ENCODE peak calls at places on chromosomes 1 and 21, in ten cellular contexts. U, S, J, K, G, Q, B, P, M and R are unnamed samples.

GRCh38 chr1:208107817-208108608 is 136.2 kb downstream of the PLXNA2 start:
- DNase-seq in M (no peak), S (peak), B (peak), G (no peak), K (no peak), U (no peak), P (no peak), Q (no peak), J (peak), R (no peak)

GRCh38 chr1:35345439-35345981 is 77.0 kb downstream of the ZMYM4 start:
- DNase-seq in S (no peak), M (no peak), G (no peak), Q (no peak), J (no peak), P (no peak), B (no peak), K (no peak), U (no peak), R (no peak)

GRCh38 chr1:51058863-51059262 is 43.2 kb upstream of the C1orf185 start:
- DNase-seq in S (peak), K (no peak), B (no peak), Q (no peak), P (no peak), G (peak), U (no peak), M (peak), J (no peak), R (no peak)

GRCh38 chr1:63281753-63282152 is 40.6 kb upstream of the FOXD3 start:
- DNase-seq in U (no peak), J (no peak), P (no peak), M (no peak), Q (no peak), G (no peak), K (no peak), S (no peak), B (no peak), R (no peak)

GRCh38 chr21:37153935-37154350 is 80.9 kb downstream of the TTC3 start:
- DNase-seq in Q (no peak), M (no peak), B (no peak), J (no peak), P (no peak), G (peak), S (no peak), K (no peak), U (no peak), R (no peak)

GRCh38 chr1:65386452-65386851 is 34.0 kb upstream of the LEPR start:
- DNase-seq in S (no peak), P (no peak), B (no peak), M (no peak), Q (no peak), U (no peak), G (no peak), K (no peak), J (no peak), R (no peak)

GRCh38 chr1:199774433-199775089 is 252.9 kb upstream of the NR5A2 start:
- DNase-seq in S (peak), M (peak), J (no peak), B (no peak), U (no peak), K (no peak), G (no peak), Q (peak), P (no peak), R (peak)

GRCh38 chr1:216310776-216311175 is 112.5 kb downstream of the USH2A start:
- DNase-seq in M (peak), B (peak), Q (peak), J (peak), K (no peak), G (peak), U (no peak), S (peak), P (no peak), R (peak)

GRCh38 chr1:168482106-168482505 is 61.7 kb downstream of the XCL2 start:
- DNase-seq in B (no peak), G (peak), Q (no peak), M (no peak), P (no peak), K (no peak), U (no peak), S (no peak), J (no peak), R (no peak)

GRCh38 chr1:116496380-116496779 is 74.4 kb downstream of the CD58 start:
- DNase-seq in S (no peak), B (no peak), J (no peak), U (no peak), M (no peak), Q (no peak), G (no peak), K (no peak), P (no peak), R (no peak)

GRCh38 chr1:211024901-211025300 is 109.0 kb downstream of the KCNH1 start:
- DNase-seq in Q (no peak), J (no peak), P (no peak), G (no peak), S (no peak), B (no peak), U (no peak), K (no peak), M (no peak), R (no peak)

GRCh38 chr1:149888160-149888998 is 11.0 kb upstream of the BOLA1 start:
- DNase-seq in B (peak), M (peak), K (peak), U (peak), Q (peak), P (peak), G (peak), J (peak), S (no peak), R (peak)

GRCh38 chr1:16236091-16236494 is 890 bp downstream of the CPLANE2 start:
- DNase-seq in M (peak), S (peak), Q (peak), J (peak), U (no peak), P (no peak), B (no peak), K (peak), G (peak), R (peak)

GRCh38 chr1:160354388-160354985 is 11.3 kb downstream of the NCSTN start:
- DNase-seq in Q (peak), B (no peak), J (no peak), U (no peak), P (no peak), G (peak), K (no peak), M (peak), S (peak), R (no peak)

GRCh38 chr1:3678361-3679097 is 26.2 kb downstream of the TP73 start:
- DNase-seq in M (no peak), P (no peak), U (no peak), J (no peak), K (no peak), S (no peak), B (no peak), Q (no peak), G (peak), R (no peak)

GRCh38 chr21:17494051-17494450 is 18.8 kb upstream of the CXADR start:
- DNase-seq in K (no peak), Q (no peak), P (no peak), B (no peak), G (no peak), M (no peak), U (no peak), S (no peak), J (no peak), R (no peak)

GRCh38 chr1:36322085-36322785 is 1.2 kb downstream of the EVA1B start:
- DNase-seq in B (no peak), P (no peak), G (peak), M (no peak), U (no peak), J (no peak), S (no peak), Q (no peak), K (no peak), R (no peak)

GRCh38 chr1:91699339-91699970 is 186.5 kb downstream of the TGFBR3 start:
- DNase-seq in Q (no peak), U (no peak), K (no peak), M (no peak), G (no peak), J (no peak), P (no peak), S (no peak), B (peak), R (no peak)

GRCh38 chr1:92929461-92929860 is 31.8 kb downstream of the DIPK1A start:
- DNase-seq in Q (no peak), B (no peak), G (no peak), U (no peak), K (no peak), P (no peak), S (no peak), J (no peak), M (no peak), R (no peak)

GRCh38 chr1:35243681-35244080 is 24.8 kb upstream of the ZMYM4 start:
- DNase-seq in G (no peak), S (no peak), Q (no peak), U (no peak), M (peak), K (no peak), B (no peak), P (no peak), J (no peak), R (no peak)

GRCh38 chr1:54763814-54764131 is 550 bp downstream of the PARS2 start:
- DNase-seq in M (no peak), K (no peak), P (no peak), B (no peak), S (peak), J (no peak), Q (no peak), G (no peak), U (no peak), R (no peak)

GRCh38 chr1:44679468-44679867 is 5.0 kb downstream of the ARMH1 start:
- DNase-seq in U (no peak), J (no peak), B (no peak), G (no peak), M (no peak), S (no peak), Q (no peak), P (no peak), K (no peak), R (no peak)

GRCh38 chr21:41921089-41921819 is 32.6 kb downstream of the C2CD2 start:
- DNase-seq in B (no peak), G (no peak), P (no peak), S (no peak), M (no peak), K (no peak), Q (no peak), J (no peak), U (peak), R (no peak)

GRCh38 chr1:160519542-160520435 is 3.3 kb downstream of the SLAMF6 start:
- DNase-seq in B (no peak), U (no peak), P (no peak), M (peak), K (no peak), Q (peak), S (peak), J (peak), G (no peak), R (no peak)

GRCh38 chr1:80536464-80536863 is 1264.3 kb upstream of the ADGRL2 start:
- DNase-seq in G (no peak), S (no peak), Q (no peak), M (no peak), B (no peak), J (peak), U (no peak), K (no peak), P (no peak), R (no peak)

GRCh38 chr1:234069760-234070159 is 165.3 kb downstream of the SLC35F3 start:
- DNase-seq in B (no peak), M (peak), P (no peak), G (no peak), Q (peak), S (peak), U (no peak), K (no peak), J (no peak), R (no peak)

GRCh38 chr1:97123717-97124446 is 402.3 kb downstream of the PTBP2 start:
- DNase-seq in U (no peak), J (no peak), G (no peak), Q (no peak), M (no peak), B (no peak), K (no peak), S (no peak), P (no peak), R (no peak)

GRCh38 chr1:36273024-36273423 is 33.1 kb upstream of the SH3D21 start:
- DNase-seq in M (no peak), Q (no peak), U (no peak), G (no peak), P (no peak), J (no peak), K (no peak), B (no peak), S (no peak), R (no peak)

GRCh38 chr1:161486806-161487482 is 18.3 kb upstream of the FCGR2A start:
- DNase-seq in K (peak), S (peak), P (no peak), U (peak), J (peak), B (peak), Q (peak), G (peak), M (peak), R (peak)

GRCh38 chr1:46533179-46533864 is 18.1 kb downstream of the KNCN start:
- DNase-seq in U (peak), K (peak), G (peak), Q (no peak), J (no peak), M (no peak), P (peak), S (no peak), B (no peak), R (no peak)

GRCh38 chr1:64242895-64243756 is 39.7 kb downstream of the UBE2U start:
- DNase-seq in J (peak), S (peak), U (no peak), Q (peak), K (no peak), P (no peak), B (peak), M (peak), G (no peak), R (peak)

GRCh38 chr1:4805987-4806386 is 151.6 kb downstream of the AJAP1 start:
- DNase-seq in Q (no peak), J (no peak), U (no peak), G (no peak), K (no peak), B (no peak), S (no peak), P (no peak), M (no peak), R (no peak)

GRCh38 chr1:21324368-21325137 is 34.3 kb upstream of the ECE1 start:
- DNase-seq in S (peak), M (peak), Q (peak), B (peak), U (peak), J (peak), P (peak), G (peak), K (peak), R (no peak)

GRCh38 chr1:203296456-203297073 is 8.8 kb upstream of the BTG2 start:
- DNase-seq in P (no peak), G (no peak), B (peak), S (no peak), Q (no peak), J (no peak), K (no peak), U (no peak), M (no peak), R (no peak)

GRCh38 chr21:43925096-43925481 is 60.1 kb downstream of the AGPAT3 start:
- DNase-seq in S (no peak), M (peak), G (peak), U (no peak), Q (no peak), J (no peak), B (no peak), P (no peak), K (no peak), R (no peak)

GRCh38 chr1:65469126-65469888 is 48.8 kb downstream of the LEPR start:
- DNase-seq in U (no peak), P (no peak), S (no peak), J (no peak), M (no peak), G (no peak), K (no peak), B (no peak), Q (no peak), R (no peak)

GRCh38 chr1:34984435-34985062 is 598 bp downstream of the TMEM35B start:
- DNase-seq in G (no peak), K (no peak), P (peak), Q (peak), M (peak), S (peak), U (no peak), B (peak), J (peak), R (no peak)

GRCh38 chr1:208595745-208596144 is 351.6 kb upstream of the PLXNA2 start:
- DNase-seq in P (no peak), B (peak), G (no peak), U (no peak), S (peak), M (no peak), J (no peak), Q (peak), K (no peak), R (no peak)